ENCODE peak calls at places on chromosome 17, in five cellular contexts. H is stimulated activated CD4-positive, alpha-beta T cell treated with anti-CD3 and anti-CD28 coated beads, Interleukin-1b, Interleukin-23, amount 100 ng/mL, for 48 hours; N is Caco-2; S is fibroblast of mammary gland; U is A172. D is an unnamed sample.
A peak's percentile ranks its signal among the peaks of the same experiment; 100 is the strongest.

GRCh38 chr17:79883202-79883601 is 44.0 kb upstream of the CBX4 start:
- DNase-seq in H (no peak), N (no peak), S (no peak), U (no peak), D (no peak)

GRCh38 chr17:82835766-82836512 is 3.9 kb downstream of the ZNF750 start:
- DNase-seq in S (no peak), N (no peak), U (no peak), H (no peak), D (no peak)

GRCh38 chr17:77225246-77225645 is 84.5 kb downstream of the SEC14L1 start:
- DNase-seq in H (no peak), U (no peak), S (no peak), N (no peak), D (no peak)

GRCh38 chr17:4900231-4901107 is 1.1 kb downstream of the C17orf107 start:
- DNase-seq in H (peak; percentile 60), S (no peak), U (no peak), N (no peak), D (no peak)

GRCh38 chr17:57517519-57518342 is 227.4 kb downstream of the CCDC182 start:
- DNase-seq in H (no peak), N (peak; percentile 93), U (no peak), S (no peak), D (no peak)

GRCh38 chr17:14337596-14338079 is 36.8 kb downstream of the HS3ST3B1 start:
- DNase-seq in N (no peak), U (no peak), H (peak; percentile 81), S (no peak), D (no peak)

GRCh38 chr17:9887521-9887920 is 17.6 kb downstream of the RCVRN start:
- DNase-seq in H (no peak), N (no peak), U (no peak), S (no peak), D (no peak)

GRCh38 chr17:78903101-78903779 is at the start of gene CEP295NL:
- DNase-seq in N (no peak), S (peak; percentile 69), U (peak; percentile 47), H (peak; percentile 25), D (no peak)

GRCh38 chr17:55757659-55758058 is 6.8 kb downstream of the PCTP start:
- DNase-seq in U (no peak), N (no peak), S (no peak), H (no peak), D (no peak)

GRCh38 chr17:75048396-75048933 is 1.4 kb downstream of the KCTD2 start:
- DNase-seq in U (no peak), S (peak; percentile 23), N (no peak), H (no peak), D (no peak)

GRCh38 chr17:45228985-45229517 is 7.4 kb downstream of the FMNL1 start:
- DNase-seq in S (peak; percentile 94), N (no peak), H (peak; percentile 90), U (peak; percentile 97), D (peak; percentile 94)

GRCh38 chr17:18069101-18069500 is 18.6 kb upstream of the DRG2 start:
- DNase-seq in N (no peak), S (no peak), U (no peak), H (no peak), D (no peak)

GRCh38 chr17:16470302-16470701 is 21.7 kb downstream of the LRRC75A start:
- DNase-seq in U (no peak), N (no peak), H (no peak), S (no peak), D (no peak)

GRCh38 chr17:9324864-9325263 is 250.8 kb downstream of the STX8 start:
- DNase-seq in H (no peak), U (no peak), N (no peak), S (peak; percentile 33), D (no peak)

GRCh38 chr17:79944821-79945391 is 90.8 kb downstream of the TBC1D16 start:
- DNase-seq in S (no peak), N (peak; percentile 32), H (no peak), U (no peak), D (no peak)

GRCh38 chr17:2398655-2399571 is 1.9 kb downstream of the MNT start:
- DNase-seq in H (peak; percentile 57), U (peak; percentile 81), S (peak; percentile 79), N (peak; percentile 81), D (peak; percentile 65)

GRCh38 chr17:47735139-47735464 is 2.1 kb downstream of the TBX21 start:
- DNase-seq in N (no peak), H (no peak), U (no peak), S (no peak), D (no peak)

GRCh38 chr17:2595736-2596135 is 2.3 kb downstream of the PAFAH1B1 start:
- DNase-seq in S (peak; percentile 8), H (no peak), N (no peak), U (no peak), D (no peak)

GRCh38 chr17:57651451-57651850 is 93.6 kb downstream of the CCDC182 start:
- DNase-seq in H (no peak), N (no peak), U (no peak), S (no peak), D (no peak)

GRCh38 chr17:45382226-45382625 is 50.4 kb downstream of the ARHGAP27 start:
- DNase-seq in N (no peak), S (no peak), U (no peak), H (no peak), D (no peak)

GRCh38 chr17:43917348-43918025 is 10.2 kb upstream of the MPP2 start:
- DNase-seq in S (peak; percentile 27), U (no peak), N (no peak), H (peak; percentile 39), D (no peak)

GRCh38 chr17:78678220-78678554 is 101.0 kb upstream of the DNAH17 start:
- DNase-seq in U (no peak), S (no peak), H (no peak), N (no peak), D (no peak)

GRCh38 chr17:8392674-8393469 is 4.8 kb downstream of the RNF222 start:
- DNase-seq in U (no peak), H (no peak), S (no peak), N (no peak), D (no peak)

GRCh38 chr17:78132086-78132676 is 1.6 kb downstream of the TMC8 start:
- DNase-seq in N (peak; percentile 62), S (no peak), U (no peak), H (peak; percentile 60), D (no peak)

GRCh38 chr17:8126306-8127066 is 2.6 kb upstream of the HES7 start:
- DNase-seq in U (peak; percentile 23), H (no peak), S (no peak), N (no peak), D (peak; percentile 48)

GRCh38 chr17:71634376-71634775 is 486.4 kb upstream of the SOX9 start:
- DNase-seq in N (no peak), H (no peak), S (no peak), U (no peak), D (no peak)

GRCh38 chr17:69452664-69453260 is 38.3 kb downstream of the MAP2K6 start:
- DNase-seq in N (no peak), H (no peak), S (no peak), U (no peak), D (no peak)

D was measured in HT1080.